ENCODE peak calls at places on chromosomes 16 and 17, in nine cellular contexts. One of them, this sample, is unnamed.
A peak's percentile ranks its signal among the peaks of the same experiment; 100 is the strongest.

GRCh38 chr16:86566966-86567700 is 504 bp downstream of the FOXC2 start:
- DNase-seq in IMR-90: peak; percentile 62
- DNase-seq in cardiac muscle cell: peak; percentile 65
- DNase-seq in adrenal gland: no peak
- DNase-seq in body of pancreas: no peak
- DNase-seq in A673: peak; percentile 16
- DNase-seq in transverse colon: no peak
- DNase-seq in astrocyte: peak; percentile 76
- DNase-seq in lung: no peak
- DNase-seq in this sample: peak; percentile 40

GRCh38 chr17:52678211-52678610 is 519.7 kb upstream of the CA10 start:
- DNase-seq in transverse colon: no peak
- DNase-seq in A673: no peak
- DNase-seq in astrocyte: no peak
- DNase-seq in body of pancreas: peak; percentile 72
- DNase-seq in cardiac muscle cell: no peak
- DNase-seq in IMR-90: no peak
- DNase-seq in adrenal gland: no peak
- DNase-seq in lung: no peak
- DNase-seq in this sample: no peak

GRCh38 chr17:44094701-44095387 is 24.3 kb downstream of the G6PC3 start:
- DNase-seq in body of pancreas: no peak
- DNase-seq in IMR-90: no peak
- DNase-seq in lung: no peak
- DNase-seq in A673: no peak
- DNase-seq in adrenal gland: no peak
- DNase-seq in astrocyte: no peak
- DNase-seq in cardiac muscle cell: no peak
- DNase-seq in transverse colon: no peak
- DNase-seq in this sample: no peak

GRCh38 chr16:78290498-78291271 is 191.2 kb downstream of the WWOX start:
- DNase-seq in astrocyte: no peak
- DNase-seq in transverse colon: no peak
- DNase-seq in body of pancreas: no peak
- DNase-seq in A673: no peak
- DNase-seq in adrenal gland: no peak
- DNase-seq in IMR-90: no peak
- DNase-seq in lung: no peak
- DNase-seq in cardiac muscle cell: no peak
- DNase-seq in this sample: no peak

GRCh38 chr17:28812980-28813377 is 29.6 kb downstream of the FAM222B start:
- DNase-seq in IMR-90: peak; percentile 71
- DNase-seq in transverse colon: no peak
- DNase-seq in adrenal gland: no peak
- DNase-seq in cardiac muscle cell: no peak
- DNase-seq in astrocyte: no peak
- DNase-seq in A673: no peak
- DNase-seq in lung: no peak
- DNase-seq in body of pancreas: no peak
- DNase-seq in this sample: no peak

GRCh38 chr16:73066321-73066926 is 18.5 kb upstream of the ZFHX3 start:
- DNase-seq in adrenal gland: no peak
- DNase-seq in cardiac muscle cell: no peak
- DNase-seq in IMR-90: no peak
- DNase-seq in transverse colon: no peak
- DNase-seq in A673: no peak
- DNase-seq in lung: no peak
- DNase-seq in body of pancreas: no peak
- DNase-seq in astrocyte: no peak
- DNase-seq in this sample: no peak

GRCh38 chr17:80786470-80786869 is 205.2 kb upstream of the CHMP6 start:
- DNase-seq in lung: no peak
- DNase-seq in astrocyte: no peak
- DNase-seq in body of pancreas: no peak
- DNase-seq in adrenal gland: no peak
- DNase-seq in cardiac muscle cell: no peak
- DNase-seq in transverse colon: no peak
- DNase-seq in A673: peak; percentile 29
- DNase-seq in IMR-90: no peak
- DNase-seq in this sample: no peak

GRCh38 chr16:51152691-51153261 is 1.7 kb upstream of the SALL1 start:
- DNase-seq in IMR-90: peak; percentile 37
- DNase-seq in body of pancreas: no peak
- DNase-seq in A673: peak; percentile 39
- DNase-seq in lung: no peak
- DNase-seq in astrocyte: peak; percentile 53
- DNase-seq in adrenal gland: no peak
- DNase-seq in transverse colon: no peak
- DNase-seq in cardiac muscle cell: no peak
- DNase-seq in this sample: no peak

GRCh38 chr17:2253768-2254406 is 49.7 kb downstream of the SMG6 start:
- DNase-seq in A673: no peak
- DNase-seq in adrenal gland: no peak
- DNase-seq in IMR-90: no peak
- DNase-seq in body of pancreas: no peak
- DNase-seq in astrocyte: no peak
- DNase-seq in transverse colon: no peak
- DNase-seq in cardiac muscle cell: no peak
- DNase-seq in lung: no peak
- DNase-seq in this sample: no peak

GRCh38 chr16:66728117-66728787 is 23.2 kb downstream of the DYNC1LI2 start:
- DNase-seq in A673: peak; percentile 76
- DNase-seq in body of pancreas: peak; percentile 55
- DNase-seq in lung: peak; percentile 39
- DNase-seq in adrenal gland: peak; percentile 76
- DNase-seq in astrocyte: peak; percentile 54
- DNase-seq in IMR-90: peak; percentile 67
- DNase-seq in cardiac muscle cell: peak; percentile 80
- DNase-seq in transverse colon: peak; percentile 22
- DNase-seq in this sample: no peak

GRCh38 chr17:18182978-18183333 is 672 bp upstream of the ALKBH5 start:
- DNase-seq in lung: peak; percentile 90
- DNase-seq in cardiac muscle cell: peak; percentile 90
- DNase-seq in IMR-90: peak; percentile 78
- DNase-seq in astrocyte: no peak
- DNase-seq in adrenal gland: peak; percentile 86
- DNase-seq in A673: peak; percentile 91
- DNase-seq in body of pancreas: peak; percentile 72
- DNase-seq in transverse colon: peak; percentile 82
- DNase-seq in this sample: peak; percentile 91

GRCh38 chr17:39618956-39619785 is 7.6 kb upstream of the PPP1R1B start:
- DNase-seq in A673: no peak
- DNase-seq in transverse colon: no peak
- DNase-seq in astrocyte: no peak
- DNase-seq in IMR-90: no peak
- DNase-seq in cardiac muscle cell: no peak
- DNase-seq in lung: no peak
- DNase-seq in body of pancreas: no peak
- DNase-seq in adrenal gland: no peak
- DNase-seq in this sample: no peak

DNA sequence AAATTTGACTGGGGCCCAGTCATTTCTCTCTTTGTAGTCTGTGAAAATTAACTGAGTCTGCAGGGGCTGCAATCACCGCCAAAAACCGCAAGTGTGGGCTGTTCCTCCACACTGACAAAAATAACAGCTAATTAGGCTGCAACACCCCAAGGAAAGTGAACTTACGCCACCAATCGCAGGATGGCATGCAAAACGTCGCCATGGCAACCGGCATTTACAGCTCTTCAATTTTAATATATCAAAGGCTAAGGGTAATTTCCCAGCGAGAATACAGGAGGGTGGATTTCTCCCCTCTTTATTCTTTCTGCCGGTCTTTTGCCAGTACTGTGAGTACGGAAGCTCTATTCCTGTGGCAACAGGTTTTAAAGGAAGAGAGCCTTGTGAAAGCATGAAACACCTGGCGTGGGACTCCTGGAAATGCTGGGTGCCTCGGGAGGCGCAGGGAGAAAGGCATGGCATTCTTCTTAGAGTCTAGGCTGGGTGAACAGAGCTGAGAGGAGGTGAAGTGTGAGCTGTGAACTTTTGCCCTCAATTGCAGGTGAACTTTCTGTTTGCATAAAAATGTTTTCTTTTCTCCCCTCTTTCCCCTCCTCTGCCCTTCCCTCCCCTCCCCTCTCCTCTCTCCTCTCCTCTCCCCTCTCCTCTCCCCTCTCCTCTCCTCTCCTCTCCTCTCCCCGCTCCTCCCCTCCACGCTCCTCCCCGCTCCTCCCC is 399.7 kb downstream of the XYLT1 start:
- DNase-seq in cardiac muscle cell: no peak
- DNase-seq in transverse colon: peak; percentile 76
- DNase-seq in astrocyte: peak; percentile 20
- DNase-seq in adrenal gland: no peak
- DNase-seq in lung: no peak
- DNase-seq in A673: peak; percentile 35
- DNase-seq in IMR-90: no peak
- DNase-seq in body of pancreas: peak; percentile 46
- DNase-seq in this sample: no peak
- TF ChIP-seq CTCF in cardiac muscle cell: no peak
- TF ChIP-seq CTCF in transverse colon: no peak
- TF ChIP-seq CTCF in astrocyte: no peak
- TF ChIP-seq CTCF in adrenal gland: no peak
- TF ChIP-seq CTCF in lung: no peak
- TF ChIP-seq CTCF in A673: no peak
- TF ChIP-seq CTCF in IMR-90: no peak
- TF ChIP-seq CTCF in body of pancreas: no peak
- TF ChIP-seq CTCF in this sample: no peak

GRCh38 chr17:42334667-42335066 is 46.4 kb downstream of the STAT5A start:
- DNase-seq in adrenal gland: no peak
- DNase-seq in transverse colon: no peak
- DNase-seq in body of pancreas: no peak
- DNase-seq in A673: no peak
- DNase-seq in cardiac muscle cell: no peak
- DNase-seq in astrocyte: no peak
- DNase-seq in lung: no peak
- DNase-seq in IMR-90: no peak
- DNase-seq in this sample: no peak
- H3K36me3 ChIP-seq in adrenal gland: peaks cover 94% of the 10 kb centered on the region
- H3K36me3 ChIP-seq in transverse colon: peaks cover 66% of the 10 kb centered on the region
- H3K36me3 ChIP-seq in body of pancreas: peaks cover 63% of the 10 kb centered on the region
- H3K36me3 ChIP-seq in A673: peaks cover 30% of the 10 kb centered on the region
- H3K36me3 ChIP-seq in cardiac muscle cell: peaks cover 64% of the 10 kb centered on the region
- H3K36me3 ChIP-seq in astrocyte: peaks cover 52% of the 10 kb centered on the region
- H3K36me3 ChIP-seq in lung: peaks cover 52% of the 10 kb centered on the region
- H3K36me3 ChIP-seq in IMR-90: peaks cover 61% of the 10 kb centered on the region
- H3K36me3 ChIP-seq in this sample: peaks cover 94% of the 10 kb centered on the region

DNA sequence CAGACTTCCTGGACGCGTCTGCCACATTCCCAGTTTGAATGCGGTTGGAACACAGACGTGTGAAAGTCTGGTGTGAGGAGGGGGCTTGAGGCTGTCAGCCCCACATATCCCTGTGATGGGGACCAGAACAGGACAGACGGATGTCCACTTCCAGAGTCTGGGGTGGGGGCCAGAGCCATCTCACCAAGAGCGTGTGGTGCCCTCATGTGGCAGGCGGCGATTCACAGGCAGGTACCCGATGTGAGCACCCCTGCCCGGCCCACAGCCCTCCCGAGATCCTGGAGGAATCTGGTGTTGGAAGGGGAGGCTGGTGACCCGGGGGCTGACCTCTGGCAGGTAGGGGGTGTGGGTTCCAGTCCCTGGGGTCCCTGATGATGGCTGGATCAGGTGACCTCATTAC is 51.5 kb downstream of the ENGASE start:
- DNase-seq in A673: no peak
- DNase-seq in adrenal gland: no peak
- DNase-seq in transverse colon: peak; percentile 14
- DNase-seq in body of pancreas: no peak
- DNase-seq in cardiac muscle cell: peak; percentile 6
- DNase-seq in IMR-90: no peak
- DNase-seq in astrocyte: no peak
- DNase-seq in lung: no peak
- DNase-seq in this sample: no peak
- TF ChIP-seq CTCF in A673: peak; percentile 30
- TF ChIP-seq CTCF in adrenal gland: no peak
- TF ChIP-seq CTCF in transverse colon: no peak
- TF ChIP-seq CTCF in body of pancreas: no peak
- TF ChIP-seq CTCF in cardiac muscle cell: peak; percentile 17
- TF ChIP-seq CTCF in IMR-90: no peak
- TF ChIP-seq CTCF in astrocyte: no peak
- TF ChIP-seq CTCF in lung: no peak
- TF ChIP-seq CTCF in this sample: peak; percentile 39

GRCh38 chr16:16075463-16076399 is 126.3 kb downstream of the ABCC1 start:
- DNase-seq in astrocyte: no peak
- DNase-seq in adrenal gland: peak; percentile 66
- DNase-seq in lung: peak; percentile 69
- DNase-seq in A673: no peak
- DNase-seq in cardiac muscle cell: peak; percentile 43
- DNase-seq in body of pancreas: peak; percentile 26
- DNase-seq in IMR-90: peak; percentile 41
- DNase-seq in transverse colon: peak; percentile 39
- DNase-seq in this sample: peak; percentile 47

GRCh38 chr16:16073884-16074781 is 124.7 kb downstream of the ABCC1 start:
- DNase-seq in astrocyte: peak; percentile 95
- DNase-seq in lung: peak; percentile 63
- DNase-seq in body of pancreas: peak; percentile 75
- DNase-seq in adrenal gland: no peak
- DNase-seq in transverse colon: peak; percentile 11
- DNase-seq in IMR-90: peak; percentile 90
- DNase-seq in A673: no peak
- DNase-seq in cardiac muscle cell: peak; percentile 96
- DNase-seq in this sample: no peak

GRCh38 chr16:16076400-16076901 is 127.0 kb downstream of the ABCC1 start:
- DNase-seq in cardiac muscle cell: no peak
- DNase-seq in lung: no peak
- DNase-seq in A673: no peak
- DNase-seq in IMR-90: no peak
- DNase-seq in adrenal gland: no peak
- DNase-seq in body of pancreas: no peak
- DNase-seq in astrocyte: no peak
- DNase-seq in transverse colon: no peak
- DNase-seq in this sample: no peak

GRCh38 chr16:16067127-16067526 is 117.7 kb downstream of the ABCC1 start:
- DNase-seq in transverse colon: peak; percentile 18
- DNase-seq in adrenal gland: no peak
- DNase-seq in lung: no peak
- DNase-seq in cardiac muscle cell: no peak
- DNase-seq in astrocyte: peak; percentile 73
- DNase-seq in A673: no peak
- DNase-seq in IMR-90: peak; percentile 54
- DNase-seq in body of pancreas: peak; percentile 23
- DNase-seq in this sample: no peak

DNA sequence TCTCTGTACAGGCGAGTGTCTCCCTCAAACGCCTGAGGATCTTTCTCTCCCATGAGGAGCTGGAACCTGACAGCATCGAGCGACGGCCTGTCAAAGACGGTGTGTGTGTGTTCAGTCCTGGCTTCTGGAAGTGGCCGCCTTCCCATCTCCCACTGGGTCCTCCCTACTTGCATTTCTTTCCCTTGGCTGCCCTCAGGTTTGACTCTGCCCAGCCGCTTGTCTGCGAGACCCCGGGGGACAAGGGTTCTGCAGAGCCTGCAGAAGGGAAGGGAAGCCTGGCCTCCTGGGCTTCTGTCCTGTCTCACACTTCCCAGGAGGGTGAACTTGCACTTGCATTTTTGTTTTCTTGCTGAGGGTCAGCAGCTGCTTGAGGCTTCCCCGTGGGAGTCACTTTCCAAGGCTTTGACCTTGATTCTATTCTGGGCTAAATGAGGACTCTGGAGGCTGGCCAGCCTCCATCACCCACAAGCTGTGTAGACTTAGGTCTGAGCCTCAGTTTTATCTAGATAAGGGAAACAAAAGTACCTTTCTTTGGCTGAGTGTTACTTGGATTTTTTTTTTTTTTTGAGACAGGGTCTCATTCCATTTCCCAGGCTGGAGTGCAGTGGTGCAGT is 122.3 kb downstream of the ABCC1 start:
- DNase-seq in IMR-90: peak; percentile 78
- DNase-seq in astrocyte: peak; percentile 76
- DNase-seq in A673: no peak
- DNase-seq in body of pancreas: peak; percentile 81
- DNase-seq in transverse colon: no peak
- DNase-seq in cardiac muscle cell: peak; percentile 84
- DNase-seq in lung: no peak
- DNase-seq in adrenal gland: peak; percentile 61
- DNase-seq in this sample: peak; percentile 40
- H3K36me3 ChIP-seq in IMR-90: peaks cover 72% of the 10 kb centered on the region
- H3K36me3 ChIP-seq in astrocyte: peaks cover 12% of the 10 kb centered on the region
- H3K36me3 ChIP-seq in A673: no peaks in the 10 kb centered on the region
- H3K36me3 ChIP-seq in body of pancreas: no peaks in the 10 kb centered on the region
- H3K36me3 ChIP-seq in transverse colon: no peaks in the 10 kb centered on the region
- H3K36me3 ChIP-seq in cardiac muscle cell: peaks cover 5% of the 10 kb centered on the region
- H3K36me3 ChIP-seq in lung: peaks cover 47% of the 10 kb centered on the region
- H3K36me3 ChIP-seq in adrenal gland: peaks cover 6% of the 10 kb centered on the region
- H3K36me3 ChIP-seq in this sample: peaks cover 39% of the 10 kb centered on the region